ENCODE peak calls at places on chromosomes 7 and 10, in six cellular contexts. N, U, A, K, I and W are unnamed samples.

GRCh38 chr10:50216418-50216817 is 34.9 kb downstream of the ASAH2 start:
- ATAC-seq in N (no peak), I (no peak), K (no peak), U (no peak), A (peak; percentile 83), W (no peak)

GRCh38 chr7:32150589-32150988 is 80.4 kb upstream of the PDE1C start:
- ATAC-seq in U (no peak), N (no peak), I (no peak), K (no peak), A (no peak), W (no peak)

GRCh38 chr7:150384406-150385239 is 5.5 kb downstream of the ZNF775 start:
- ATAC-seq in I (no peak), N (peak; percentile 20), U (no peak), A (no peak), K (no peak), W (no peak)

GRCh38 chr7:130641040-130641439 is 27.5 kb downstream of the COPG2 start:
- ATAC-seq in U (no peak), N (no peak), K (no peak), A (no peak), I (no peak), W (no peak)

GRCh38 chr10:16987129-16987670 is 142.4 kb downstream of the CUBN start:
- ATAC-seq in N (peak; percentile 63), U (no peak), K (no peak), A (no peak), I (no peak), W (peak; percentile 46)

GRCh38 chr10:6973904-6974303 is 393.8 kb upstream of the PRKCQ start:
- ATAC-seq in N (no peak), A (no peak), K (no peak), I (no peak), U (no peak), W (no peak)

GRCh38 chr7:150799741-150800575 is at the start of gene TMEM176B:
- ATAC-seq in I (peak; percentile 30), K (no peak), A (no peak), U (no peak), N (peak; percentile 84), W (peak; percentile 75)

GRCh38 chr7:16353226-16353625 is 68.1 kb downstream of the CRPPA start:
- ATAC-seq in I (no peak), K (no peak), N (no peak), U (no peak), A (no peak), W (no peak)

GRCh38 chr7:158389514-158390425 is 197.9 kb downstream of the PTPRN2 start:
- ATAC-seq in N (no peak), I (no peak), A (no peak), K (no peak), U (no peak), W (no peak)

GRCh38 chr10:84267503-84268126 is 22.8 kb downstream of the RGR start:
- ATAC-seq in N (no peak), I (peak; percentile 82), K (peak; percentile 89), A (peak; percentile 64), U (no peak), W (no peak)

GRCh38 chr10:84263716-84264115 is 18.9 kb downstream of the RGR start:
- ATAC-seq in U (no peak), A (no peak), K (no peak), N (no peak), I (no peak), W (no peak)

GRCh38 chr10:84265378-84265777 is 20.5 kb downstream of the RGR start:
- ATAC-seq in I (no peak), A (peak; percentile 14), U (no peak), K (no peak), N (no peak), W (no peak)

GRCh38 chr10:84262190-84262956 is 17.5 kb downstream of the RGR start:
- ATAC-seq in K (no peak), N (no peak), I (no peak), A (no peak), U (no peak), W (no peak)

DNA sequence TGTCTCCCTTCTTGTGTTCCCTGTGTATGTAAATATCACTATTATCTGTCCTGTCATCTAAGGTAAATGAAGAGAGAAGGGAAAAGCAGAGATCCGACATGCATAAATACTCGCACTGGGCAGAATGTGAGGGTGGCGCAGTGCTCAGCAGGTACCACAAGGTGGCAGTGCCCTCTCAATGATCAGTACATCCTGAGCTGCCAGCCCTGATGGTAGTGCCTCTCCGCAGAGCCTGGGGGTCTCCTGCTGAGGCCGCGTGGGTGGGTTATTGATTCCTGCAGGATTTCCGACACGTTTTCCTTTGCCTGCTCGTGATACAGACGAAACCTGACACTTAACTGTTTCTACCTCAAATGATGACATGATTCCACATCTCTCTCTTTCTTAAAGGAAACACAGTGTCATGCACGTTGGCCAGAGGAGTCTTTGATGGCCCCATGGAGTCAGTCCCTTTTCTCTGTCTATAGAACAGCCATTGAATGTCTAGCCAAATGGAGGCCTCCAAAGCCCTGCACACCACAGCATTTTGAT is 19.8 kb downstream of the RGR start:
- ATAC-seq in K (peak; percentile 94), N (peak; percentile 90), I (peak; percentile 97), A (peak; percentile 97), U (peak; percentile 92), W (peak; percentile 87)
- H3K4me3 ChIP-seq in K (no peak overlapping the region), N (no peak overlapping the region), I (no peak overlapping the region), A (no peak overlapping the region), U (no peak overlapping the region), W (no peak overlapping the region)

GRCh38 chr7:2139004-2139652 is 93.6 kb downstream of the MAD1L1 start:
- ATAC-seq in U (no peak), A (no peak), N (no peak), K (peak; percentile 14), I (no peak), W (no peak)
- H3K4me1 ChIP-seq in U (no peaks in the 10 kb centered on the region), A (no peaks in the 10 kb centered on the region), N (peaks cover 7% of the 10 kb centered on the region), K (peaks cover 7% of the 10 kb centered on the region), I (peaks cover 22% of the 10 kb centered on the region), W (no peaks in the 10 kb centered on the region)

DNA sequence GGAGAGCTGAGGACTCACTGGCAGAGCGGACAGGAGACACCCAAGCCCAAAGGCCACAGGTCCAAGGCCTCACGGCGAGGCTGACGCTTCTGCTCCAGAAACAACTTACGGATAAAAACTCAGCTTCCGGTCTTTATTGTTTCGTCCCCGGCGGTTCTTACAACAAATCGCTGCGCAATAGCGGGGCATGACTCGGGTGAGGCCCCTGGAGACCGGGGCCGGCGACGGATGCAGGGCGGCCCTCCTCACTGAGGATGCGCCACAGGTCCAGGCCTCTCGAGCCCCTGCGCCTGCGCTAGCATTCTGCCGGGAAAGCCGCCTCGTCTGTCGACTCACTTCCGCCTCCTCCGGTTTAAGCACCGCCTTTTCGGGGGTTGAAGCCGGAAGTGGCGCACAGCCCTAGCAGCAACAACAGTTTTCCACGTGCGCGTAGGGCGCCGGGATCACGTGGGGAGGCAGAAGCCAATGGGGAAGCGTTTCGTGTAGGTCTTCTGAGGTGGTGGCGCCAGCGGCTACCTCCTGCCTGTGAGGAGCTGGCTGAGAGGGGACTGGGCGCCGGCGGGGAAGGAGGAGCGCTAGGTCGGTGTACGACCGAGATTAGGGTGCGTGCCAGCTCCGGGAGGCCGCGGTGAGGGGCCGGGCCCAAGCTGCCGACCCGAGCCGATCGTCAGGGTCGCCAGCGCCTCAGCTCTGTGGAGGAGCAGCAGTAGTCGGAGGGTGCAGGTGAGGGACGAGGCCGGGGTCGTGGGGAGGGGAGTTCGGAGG is at the start of the genes DNAJB9 and THAP5:
- ATAC-seq in A (peak; percentile 96), K (peak; percentile 95), I (peak; percentile 92), N (peak; percentile 98), U (peak; percentile 97), W (peak; percentile 98)
- TF ChIP-seq EP300 in A (no peak), K (no peak), I (peak; percentile 66), N (no peak), U (no peak), W (no peak)

DNA sequence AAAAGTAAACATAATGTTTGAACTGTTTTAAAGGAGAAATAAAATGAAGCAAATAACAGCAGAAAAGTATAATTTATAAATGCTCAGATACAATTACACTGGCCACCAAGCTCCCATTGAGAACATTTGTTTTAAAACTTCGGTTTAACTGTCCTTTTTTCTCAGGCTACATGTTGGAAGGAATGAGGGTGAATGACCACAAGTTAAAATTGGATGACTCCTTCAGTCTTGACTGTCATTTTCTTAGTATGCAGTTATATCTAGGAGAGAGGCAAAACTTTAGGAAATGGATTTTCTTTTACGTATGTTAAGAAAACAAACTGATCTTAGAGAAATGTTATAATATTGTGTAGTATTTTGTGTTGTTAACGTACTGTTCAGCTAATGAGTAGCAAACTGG is 5.0 kb downstream of the TRIM24 start:
- ATAC-seq in N (no peak), I (no peak), K (no peak), A (no peak), U (no peak), W (no peak)
- H3K4me3 ChIP-seq in N (no peak overlapping the region), I (no peak overlapping the region), K (peak overlapping the region; percentile 1), A (peak overlapping the region; percentile 97), U (no peak overlapping the region), W (no peak overlapping the region)

DNA sequence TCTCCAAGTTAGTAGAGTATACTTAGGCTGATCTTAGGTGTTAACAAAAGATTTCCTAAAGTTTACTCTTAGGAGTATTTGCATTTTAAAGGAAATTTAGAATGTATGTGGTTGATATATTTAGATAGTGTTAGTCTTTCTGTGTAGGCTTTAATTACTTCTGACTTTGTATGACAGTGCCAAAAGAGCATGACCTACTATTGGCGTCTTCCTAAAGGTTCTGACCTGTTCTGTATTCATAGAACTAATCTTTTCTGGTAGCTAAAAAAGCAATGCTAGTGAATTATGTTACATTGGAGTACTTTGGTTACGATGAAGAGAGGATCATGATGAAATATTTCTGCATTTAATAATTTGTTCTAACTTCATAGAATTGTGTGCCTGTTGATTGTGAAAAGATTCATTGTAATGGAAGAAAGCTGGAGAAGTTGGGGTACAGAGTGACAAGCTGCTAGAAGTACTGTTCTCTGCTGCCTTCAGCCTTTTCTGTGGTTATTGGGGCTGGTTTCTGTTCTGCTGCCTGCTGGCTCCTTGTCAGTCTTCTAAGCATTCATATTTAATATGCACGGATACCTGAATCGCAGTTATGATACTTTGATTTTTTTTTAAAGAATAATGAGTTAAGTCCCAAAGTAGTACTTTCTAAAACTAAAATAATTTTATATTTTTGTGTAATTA is 13.2 kb downstream of the WAC start:
- ATAC-seq in A (no peak), I (no peak), K (peak; percentile 74), U (no peak), N (no peak), W (no peak)
- H3K4me1 ChIP-seq in A (peaks cover 35% of the 10 kb centered on the region), I (no peaks in the 10 kb centered on the region), K (peaks cover 16% of the 10 kb centered on the region), U (peaks cover 20% of the 10 kb centered on the region), N (peaks cover 57% of the 10 kb centered on the region), W (peaks cover 5% of the 10 kb centered on the region)

DNA sequence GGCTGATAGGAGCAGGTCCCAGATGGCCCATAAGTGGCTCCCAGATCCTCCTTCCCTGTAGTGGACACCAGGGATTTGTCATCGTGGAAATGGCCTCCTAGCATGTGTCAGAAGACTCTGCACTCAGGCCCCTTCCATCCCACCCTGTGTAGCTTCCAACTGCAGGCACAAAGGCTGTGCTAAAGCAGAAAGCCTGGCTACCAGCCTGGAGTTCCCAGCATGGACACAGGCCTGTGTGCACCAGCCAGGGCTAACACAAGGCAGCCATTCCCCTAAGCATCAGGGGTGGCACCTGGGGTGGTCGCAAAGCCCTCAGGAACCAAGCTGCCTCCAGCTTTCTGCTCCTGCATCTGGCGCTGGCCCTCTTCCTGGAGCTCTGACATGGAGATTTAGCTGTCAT is 4.5 kb upstream of the CAMK2B start:
- ATAC-seq in K (no peak), A (no peak), U (no peak), N (no peak), I (no peak), W (no peak)
- TF ChIP-seq EP300 in K (no peak), A (no peak), U (no peak), N (no peak), I (no peak), W (no peak)